ENCODE peak calls at places on chromosome 21, in nine cellular contexts. Y is dorsolateral prefrontal cortex, P is fibroblast of lung, Z is cardiac muscle cell, H is ovary, N is brain microvascular endothelial cell, O is stomach, C is pancreas, L is heart left ventricle. E is an unnamed sample.

GRCh38 chr21:45001134-45002095 is 61.6 kb downstream of the SLX9 start:
- DNase-seq in Y (peak; percentile 32), P (peak; percentile 68), Z (no peak), H (no peak), N (no peak), O (peak; percentile 49), C (peak; percentile 35), L (peak; percentile 79), E (no peak)

GRCh38 chr21:33512481-33512880 is 21.0 kb upstream of the DNAJC28 start:
- DNase-seq in Y (no peak), P (no peak), Z (no peak), H (no peak), N (no peak), O (no peak), C (no peak), L (no peak), E (no peak)

GRCh38 chr21:35211767-35212166 is 162.7 kb upstream of the RUNX1 start:
- DNase-seq in Y (no peak), P (peak; percentile 97), Z (no peak), H (no peak), N (no peak), O (no peak), C (no peak), L (no peak), E (no peak)

GRCh38 chr21:31660134-31660565 is 657 bp downstream of the SOD1 start:
- DNase-seq in Y (no peak), P (peak; percentile 30), Z (peak; percentile 66), H (peak; percentile 38), N (no peak), O (no peak), C (no peak), L (no peak), E (no peak)

GRCh38 chr21:44966135-44967081 is 26.6 kb downstream of the SLX9 start:
- DNase-seq in Y (no peak), P (no peak), Z (no peak), H (peak; percentile 67), N (no peak), O (no peak), C (no peak), L (peak; percentile 78), E (no peak)

GRCh38 chr21:25664462-25665070 is 25.5 kb downstream of the JAM2 start:
- DNase-seq in Y (no peak), P (no peak), Z (no peak), H (no peak), N (no peak), O (no peak), C (no peak), L (no peak), E (no peak)

GRCh38 chr21:33015091-33015490 is 10.6 kb upstream of the OLIG2 start:
- DNase-seq in Y (no peak), P (no peak), Z (no peak), H (no peak), N (no peak), O (no peak), C (no peak), L (no peak), E (no peak)

GRCh38 chr21:27802816-27803475 is 836.1 kb upstream of the ADAMTS5 start:
- DNase-seq in Y (no peak), P (peak; percentile 40), Z (peak; percentile 52), H (no peak), N (peak; percentile 40), O (peak; percentile 44), C (no peak), L (no peak), E (no peak)

GRCh38 chr21:36396971-36397370 is 11.8 kb downstream of the CHAF1B start:
- DNase-seq in Y (no peak), P (no peak), Z (no peak), H (no peak), N (no peak), O (no peak), C (no peak), L (no peak), E (no peak)

GRCh38 chr21:41171210-41171609 is 3.2 kb downstream of the BACE2 start:
- DNase-seq in Y (peak; percentile 28), P (no peak), Z (no peak), H (no peak), N (no peak), O (peak; percentile 87), C (peak; percentile 62), L (no peak), E (no peak)

GRCh38 chr21:35106246-35106835 is 57.2 kb upstream of the RUNX1 start:
- DNase-seq in Y (no peak), P (no peak), Z (peak; percentile 95), H (no peak), N (no peak), O (no peak), C (no peak), L (no peak), E (no peak)

GRCh38 chr21:32611471-32611997 is 643 bp downstream of the CFAP298 start:
- DNase-seq in Y (no peak), P (no peak), Z (peak; percentile 57), H (no peak), N (peak; percentile 27), O (peak; percentile 33), C (no peak), L (no peak), E (no peak)

GRCh38 chr21:44505673-44506278 is 34.2 kb downstream of the KRTAP10-1 start:
- DNase-seq in Y (no peak), P (no peak), Z (no peak), H (no peak), N (no peak), O (no peak), C (no peak), L (no peak), E (no peak)

GRCh38 chr21:44909719-44910118 is 11.0 kb downstream of the ITGB2 start:
- DNase-seq in Y (no peak), P (no peak), Z (no peak), H (no peak), N (no peak), O (no peak), C (no peak), L (no peak), E (no peak)

GRCh38 chr21:25960423-25960822 is 210.1 kb downstream of the APP start:
- DNase-seq in Y (no peak), P (no peak), Z (peak; percentile 6), H (no peak), N (no peak), O (no peak), C (no peak), L (no peak), E (no peak)

GRCh38 chr21:25836396-25836795 is 101.6 kb downstream of the GABPA start:
- DNase-seq in Y (no peak), P (peak; percentile 38), Z (no peak), H (no peak), N (no peak), O (no peak), C (no peak), L (no peak), E (no peak)

GRCh38 chr21:27424601-27425000 is 457.7 kb upstream of the ADAMTS5 start:
- DNase-seq in Y (no peak), P (no peak), Z (no peak), H (no peak), N (no peak), O (no peak), C (no peak), L (no peak), E (no peak)

GRCh38 chr21:46265736-46266525 is 19.5 kb downstream of the MCM3AP start:
- DNase-seq in Y (no peak), P (no peak), Z (no peak), H (no peak), N (no peak), O (no peak), C (no peak), L (no peak), E (no peak)

GRCh38 chr21:46266946-46267345 is 18.5 kb downstream of the MCM3AP start:
- DNase-seq in Y (no peak), P (no peak), Z (no peak), H (no peak), N (no peak), O (no peak), C (no peak), L (no peak), E (no peak)

GRCh38 chr21:46264046-46264689 is 21.2 kb downstream of the MCM3AP start:
- DNase-seq in Y (no peak), P (no peak), Z (no peak), H (no peak), N (no peak), O (no peak), C (no peak), L (no peak), E (no peak)

GRCh38 chr21:46268371-46268770 is 17.0 kb downstream of the MCM3AP start:
- DNase-seq in Y (no peak), P (no peak), Z (no peak), H (no peak), N (no peak), O (no peak), C (no peak), L (no peak), E (no peak)

DNA sequence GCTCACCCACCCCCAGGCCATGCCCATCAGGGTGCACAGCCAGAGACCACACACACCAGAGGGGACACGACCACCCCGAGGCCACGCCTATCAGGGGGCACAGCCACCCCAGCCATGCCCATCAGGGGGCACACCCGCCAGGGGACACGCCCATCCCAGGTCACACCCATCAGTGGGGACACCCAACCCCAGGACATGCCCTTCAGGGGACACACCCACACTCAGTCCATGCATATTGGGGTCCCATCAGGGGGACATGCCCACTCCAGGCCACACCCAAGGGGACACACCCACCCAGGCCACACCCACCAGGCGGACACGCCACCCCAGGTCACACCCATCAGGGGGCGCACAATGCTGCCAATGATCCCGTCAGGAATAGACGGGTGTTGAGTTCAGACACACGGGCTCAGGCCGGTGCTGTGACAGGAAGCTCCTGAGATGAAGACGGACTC is 20.7 kb downstream of the MCM3AP start:
- DNase-seq in Y (no peak), P (no peak), Z (no peak), H (no peak), N (no peak), O (no peak), C (no peak), L (peak; percentile 55), E (no peak)
- TF ChIP-seq CTCF in Y (no peak), P (no peak), Z (no peak), H (no peak), N (no peak), O (no peak), C (no peak), L (no peak), E (no peak)

GRCh38 chr21:29125199-29125598 is 5.2 kb upstream of the MAP3K7CL start:
- DNase-seq in Y (no peak), P (no peak), Z (no peak), H (no peak), N (no peak), O (no peak), C (no peak), L (no peak), E (no peak)
- H3K4me3 ChIP-seq in Y (no peak overlapping the region), P (no peak overlapping the region), Z (no peak overlapping the region), H (no peak overlapping the region), N (no peak overlapping the region), O (no peak overlapping the region), C (no peak overlapping the region), L (no peak overlapping the region), E (no peak overlapping the region)

GRCh38 chr21:46122758-46123683 is 25.1 kb downstream of the COL6A2 start:
- DNase-seq in Y (peak; percentile 3), P (no peak), Z (no peak), H (peak; percentile 8), N (no peak), O (no peak), C (no peak), L (peak; percentile 28), E (no peak)
- H3K27me3 ChIP-seq in Y (no peaks in the 10 kb centered on the region), P (no peaks in the 10 kb centered on the region), Z (no peaks in the 10 kb centered on the region), H (no peaks in the 10 kb centered on the region), N (no peaks in the 10 kb centered on the region), O (no peaks in the 10 kb centered on the region), C (no peaks in the 10 kb centered on the region), L (no peaks in the 10 kb centered on the region), E (no peaks in the 10 kb centered on the region)

GRCh38 chr21:29174607-29175013 is 44.2 kb downstream of the MAP3K7CL start:
- DNase-seq in Y (no peak), P (peak; percentile 67), Z (no peak), H (no peak), N (no peak), O (no peak), C (no peak), L (no peak), E (no peak)
- TF ChIP-seq CTCF in Y (no peak), P (no peak), Z (no peak), H (no peak), N (no peak), O (no peak), C (no peak), L (no peak), E (no peak)

E was measured in BJ.